ENCODE peak calls at places on chromosomes 5 and 9, in six cellular contexts. One of them, this sample, is unnamed.

GRCh38 chr5:91419571-91420537 is 36.7 kb upstream of the ARRDC3 start:
- DNase-seq in neuronal stem cell: peak; percentile 63
- DNase-seq in osteoblast: no peak
- DNase-seq in mammary epithelial cell: peak; percentile 29
- DNase-seq in Peyer's patch: peak; percentile 89
- DNase-seq in MM.1S: peak; percentile 69
- DNase-seq in this sample: peak; percentile 40

GRCh38 chr5:34576849-34577248 is 79.3 kb upstream of the RAI14 start:
- DNase-seq in mammary epithelial cell: no peak
- DNase-seq in Peyer's patch: no peak
- DNase-seq in MM.1S: no peak
- DNase-seq in neuronal stem cell: no peak
- DNase-seq in osteoblast: peak; percentile 43
- DNase-seq in this sample: no peak

GRCh38 chr5:28344803-28345433 is 1306.5 kb upstream of the CDH9 start:
- DNase-seq in neuronal stem cell: peak; percentile 49
- DNase-seq in osteoblast: peak; percentile 27
- DNase-seq in MM.1S: peak; percentile 79
- DNase-seq in mammary epithelial cell: peak; percentile 38
- DNase-seq in Peyer's patch: no peak
- DNase-seq in this sample: no peak

GRCh38 chr5:110288766-110289165 is 437.7 kb downstream of the TMEM232 start:
- DNase-seq in MM.1S: peak; percentile 23
- DNase-seq in Peyer's patch: no peak
- DNase-seq in neuronal stem cell: no peak
- DNase-seq in mammary epithelial cell: peak; percentile 15
- DNase-seq in osteoblast: peak; percentile 54
- DNase-seq in this sample: no peak

GRCh38 chr9:4922730-4923129 is 62.3 kb upstream of the JAK2 start:
- DNase-seq in MM.1S: no peak
- DNase-seq in osteoblast: no peak
- DNase-seq in Peyer's patch: no peak
- DNase-seq in mammary epithelial cell: no peak
- DNase-seq in neuronal stem cell: no peak
- DNase-seq in this sample: no peak

GRCh38 chr5:159903134-159903533 is 13.1 kb upstream of the ADRA1B start:
- DNase-seq in Peyer's patch: no peak
- DNase-seq in MM.1S: no peak
- DNase-seq in mammary epithelial cell: no peak
- DNase-seq in osteoblast: no peak
- DNase-seq in neuronal stem cell: no peak
- DNase-seq in this sample: no peak

GRCh38 chr5:136089804-136090203 is 42.8 kb upstream of the SMAD5 start:
- DNase-seq in Peyer's patch: no peak
- DNase-seq in osteoblast: no peak
- DNase-seq in neuronal stem cell: no peak
- DNase-seq in mammary epithelial cell: no peak
- DNase-seq in MM.1S: no peak
- DNase-seq in this sample: no peak

GRCh38 chr5:119059740-119060255 is 11.1 kb upstream of the DMXL1 start:
- DNase-seq in osteoblast: no peak
- DNase-seq in MM.1S: no peak
- DNase-seq in Peyer's patch: no peak
- DNase-seq in mammary epithelial cell: no peak
- DNase-seq in neuronal stem cell: no peak
- DNase-seq in this sample: no peak

GRCh38 chr9:137705443-137705863 is 86.6 kb downstream of the EHMT1 start:
- DNase-seq in neuronal stem cell: no peak
- DNase-seq in Peyer's patch: peak; percentile 87
- DNase-seq in osteoblast: peak; percentile 10
- DNase-seq in MM.1S: no peak
- DNase-seq in mammary epithelial cell: no peak
- DNase-seq in this sample: no peak

GRCh38 chr9:134221273-134222017 is 57.1 kb upstream of the RNU6ATAC start:
- DNase-seq in MM.1S: no peak
- DNase-seq in osteoblast: peak; percentile 9
- DNase-seq in neuronal stem cell: no peak
- DNase-seq in mammary epithelial cell: no peak
- DNase-seq in Peyer's patch: peak; percentile 70
- DNase-seq in this sample: no peak

GRCh38 chr5:123874600-123875201 is 362.7 kb downstream of the CSNK1G3 start:
- DNase-seq in Peyer's patch: no peak
- DNase-seq in neuronal stem cell: peak; percentile 60
- DNase-seq in mammary epithelial cell: no peak
- DNase-seq in MM.1S: no peak
- DNase-seq in osteoblast: peak; percentile 65
- DNase-seq in this sample: no peak

GRCh38 chr5:169408166-169408565 is 107.2 kb upstream of the SLIT3 start:
- DNase-seq in Peyer's patch: no peak
- DNase-seq in neuronal stem cell: no peak
- DNase-seq in osteoblast: no peak
- DNase-seq in mammary epithelial cell: no peak
- DNase-seq in MM.1S: no peak
- DNase-seq in this sample: no peak

GRCh38 chr9:13628526-13628925 is 349.0 kb upstream of the MPDZ start:
- DNase-seq in osteoblast: no peak
- DNase-seq in Peyer's patch: no peak
- DNase-seq in MM.1S: no peak
- DNase-seq in neuronal stem cell: no peak
- DNase-seq in mammary epithelial cell: peak; percentile 29
- DNase-seq in this sample: no peak

GRCh38 chr5:21701317-21701716 is 1151.8 kb downstream of the CDH12 start:
- DNase-seq in Peyer's patch: no peak
- DNase-seq in neuronal stem cell: no peak
- DNase-seq in osteoblast: no peak
- DNase-seq in mammary epithelial cell: peak; percentile 19
- DNase-seq in MM.1S: peak; percentile 20
- DNase-seq in this sample: no peak

GRCh38 chr5:141186897-141187512 is at the start of gene PCDHB9:
- DNase-seq in MM.1S: peak; percentile 69
- DNase-seq in mammary epithelial cell: peak; percentile 17
- DNase-seq in osteoblast: no peak
- DNase-seq in Peyer's patch: no peak
- DNase-seq in neuronal stem cell: no peak
- DNase-seq in this sample: no peak

GRCh38 chr9:17928228-17928627 is 349.4 kb downstream of the SH3GL2 start:
- DNase-seq in mammary epithelial cell: no peak
- DNase-seq in neuronal stem cell: no peak
- DNase-seq in MM.1S: peak; percentile 56
- DNase-seq in osteoblast: no peak
- DNase-seq in Peyer's patch: no peak
- DNase-seq in this sample: no peak

GRCh38 chr5:161411156-161411555 is 135.4 kb downstream of the GABRB2 start:
- DNase-seq in osteoblast: no peak
- DNase-seq in neuronal stem cell: no peak
- DNase-seq in MM.1S: no peak
- DNase-seq in mammary epithelial cell: no peak
- DNase-seq in Peyer's patch: no peak
- DNase-seq in this sample: peak; percentile 26

GRCh38 chr5:6354848-6355247 is 23.5 kb downstream of the MED10 start:
- DNase-seq in Peyer's patch: no peak
- DNase-seq in neuronal stem cell: no peak
- DNase-seq in MM.1S: no peak
- DNase-seq in osteoblast: no peak
- DNase-seq in mammary epithelial cell: no peak
- DNase-seq in this sample: peak; percentile 10
- H3K9me3 ChIP-seq in Peyer's patch: no peaks in the 10 kb centered on the region
- H3K9me3 ChIP-seq in neuronal stem cell: no peaks in the 10 kb centered on the region
- H3K9me3 ChIP-seq in MM.1S: no peaks in the 10 kb centered on the region
- H3K9me3 ChIP-seq in osteoblast: no peaks in the 10 kb centered on the region
- H3K9me3 ChIP-seq in mammary epithelial cell: no peaks in the 10 kb centered on the region
- H3K9me3 ChIP-seq in this sample: no peaks in the 10 kb centered on the region

DNA sequence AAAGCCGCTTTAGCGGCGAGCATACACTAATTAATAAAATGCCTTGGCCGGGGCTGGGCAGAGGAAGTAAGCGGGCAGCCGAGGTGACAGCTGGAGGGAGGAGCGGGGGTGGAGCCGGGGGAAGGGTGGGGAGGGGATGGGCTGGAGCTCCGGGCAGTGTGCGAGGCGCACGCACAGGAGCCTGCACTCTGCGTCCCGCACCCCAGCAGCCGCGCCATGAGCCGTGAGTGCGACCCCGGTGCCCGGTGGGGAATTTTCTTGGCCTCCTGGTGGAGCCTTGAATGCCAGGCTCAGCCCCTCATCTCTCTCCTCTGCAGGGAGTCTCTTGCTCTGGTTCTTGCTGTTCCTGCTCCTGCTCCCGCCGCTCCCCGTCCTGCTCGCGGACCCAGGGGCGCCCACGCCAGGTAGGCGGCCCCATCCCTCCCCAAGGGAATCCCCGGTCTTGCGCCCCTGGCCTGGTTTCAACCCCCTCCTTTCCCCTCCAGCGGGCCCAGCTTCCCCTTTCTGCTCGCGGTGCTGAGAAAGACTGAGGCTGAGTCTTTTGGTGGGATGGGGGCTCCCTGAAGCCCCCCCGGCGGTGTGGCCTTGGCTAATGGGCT is at the start of gene PTGS1:
- DNase-seq in neuronal stem cell: no peak
- DNase-seq in Peyer's patch: peak; percentile 72
- DNase-seq in mammary epithelial cell: no peak
- DNase-seq in osteoblast: peak; percentile 85
- DNase-seq in MM.1S: peak; percentile 56
- DNase-seq in this sample: no peak
- H3K4me3 ChIP-seq in neuronal stem cell: no peak within 1 kb of the TSS
- H3K4me3 ChIP-seq in Peyer's patch: peak within 1 kb of the TSS; percentile 42
- H3K4me3 ChIP-seq in mammary epithelial cell: peak within 1 kb of the TSS; percentile 52
- H3K4me3 ChIP-seq in osteoblast: peak within 1 kb of the TSS; percentile 66
- H3K4me3 ChIP-seq in MM.1S: peak within 1 kb of the TSS; percentile 66
- H3K4me3 ChIP-seq in this sample: peak within 1 kb of the TSS; percentile 37

GRCh38 chr5:131867524-131867923 is 70.7 kb upstream of the FNIP1 start:
- DNase-seq in mammary epithelial cell: no peak
- DNase-seq in osteoblast: no peak
- DNase-seq in neuronal stem cell: no peak
- DNase-seq in Peyer's patch: no peak
- DNase-seq in MM.1S: no peak
- DNase-seq in this sample: no peak
- H3K9me3 ChIP-seq in mammary epithelial cell: no peaks in the 10 kb centered on the region
- H3K9me3 ChIP-seq in osteoblast: peaks cover 3% of the 10 kb centered on the region
- H3K9me3 ChIP-seq in neuronal stem cell: peaks cover 15% of the 10 kb centered on the region
- H3K9me3 ChIP-seq in Peyer's patch: peaks cover 2% of the 10 kb centered on the region
- H3K9me3 ChIP-seq in MM.1S: peaks cover 4% of the 10 kb centered on the region
- H3K9me3 ChIP-seq in this sample: peaks cover 36% of the 10 kb centered on the region

DNA sequence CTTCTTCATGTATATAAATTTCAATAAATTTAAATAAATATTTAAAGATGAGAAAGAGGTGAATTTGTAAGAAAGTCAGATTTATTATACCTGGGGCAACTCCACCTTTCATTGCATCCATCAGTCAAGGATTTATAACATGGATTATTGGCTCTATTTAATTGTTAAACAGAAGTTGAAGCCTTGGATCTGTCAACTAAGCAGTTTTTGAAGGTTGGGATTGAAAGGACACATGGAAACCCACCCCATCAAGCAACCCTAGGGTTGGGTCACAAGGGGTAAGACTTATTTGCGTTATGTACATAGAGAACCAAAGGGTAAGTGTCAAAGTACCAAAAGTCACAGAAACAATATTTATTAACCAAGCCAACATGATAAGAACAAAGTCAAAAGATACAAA is 342.5 kb downstream of the ELAVL2 start:
- DNase-seq in mammary epithelial cell: no peak
- DNase-seq in MM.1S: no peak
- DNase-seq in Peyer's patch: no peak
- DNase-seq in neuronal stem cell: no peak
- DNase-seq in osteoblast: no peak
- DNase-seq in this sample: no peak
- H3K4me3 ChIP-seq in mammary epithelial cell: no peak overlapping the region
- H3K4me3 ChIP-seq in MM.1S: no peak overlapping the region
- H3K4me3 ChIP-seq in Peyer's patch: no peak overlapping the region
- H3K4me3 ChIP-seq in neuronal stem cell: no peak overlapping the region
- H3K4me3 ChIP-seq in osteoblast: no peak overlapping the region
- H3K4me3 ChIP-seq in this sample: no peak overlapping the region

DNA sequence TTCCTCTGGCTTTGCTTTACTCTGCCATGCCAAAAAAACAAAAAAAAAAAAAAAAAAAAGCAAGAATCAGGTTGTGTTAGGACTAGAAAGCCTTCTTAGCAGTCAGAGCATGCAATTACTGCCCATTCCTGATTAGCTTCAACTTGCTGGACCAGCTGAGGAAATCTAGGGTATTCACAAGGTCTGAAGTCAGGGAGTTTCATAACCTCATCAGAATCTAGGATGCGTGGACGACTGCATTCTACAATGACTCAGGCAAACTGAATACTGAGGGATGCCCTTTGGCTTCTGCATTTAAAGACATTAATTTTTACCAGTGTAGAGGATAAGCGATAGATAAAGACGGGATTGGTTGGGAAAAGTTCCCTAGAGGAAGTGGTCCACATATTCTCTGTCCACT is 39.2 kb upstream of the SHOC1 start:
- DNase-seq in MM.1S: no peak
- DNase-seq in neuronal stem cell: no peak
- DNase-seq in mammary epithelial cell: peak; percentile 72
- DNase-seq in Peyer's patch: no peak
- DNase-seq in osteoblast: peak; percentile 75
- DNase-seq in this sample: no peak
- H3K9me3 ChIP-seq in MM.1S: no peaks in the 10 kb centered on the region
- H3K9me3 ChIP-seq in neuronal stem cell: no peaks in the 10 kb centered on the region
- H3K9me3 ChIP-seq in mammary epithelial cell: no peaks in the 10 kb centered on the region
- H3K9me3 ChIP-seq in Peyer's patch: no peaks in the 10 kb centered on the region
- H3K9me3 ChIP-seq in osteoblast: no peaks in the 10 kb centered on the region
- H3K9me3 ChIP-seq in this sample: no peaks in the 10 kb centered on the region

GRCh38 chr5:57097526-57097925 is 76.3 kb upstream of the GPBP1 start:
- DNase-seq in osteoblast: no peak
- DNase-seq in neuronal stem cell: no peak
- DNase-seq in MM.1S: no peak
- DNase-seq in Peyer's patch: no peak
- DNase-seq in mammary epithelial cell: no peak
- DNase-seq in this sample: no peak
- H3K4me3 ChIP-seq in osteoblast: no peak overlapping the region
- H3K4me3 ChIP-seq in neuronal stem cell: no peak overlapping the region
- H3K4me3 ChIP-seq in MM.1S: no peak overlapping the region
- H3K4me3 ChIP-seq in Peyer's patch: no peak overlapping the region
- H3K4me3 ChIP-seq in mammary epithelial cell: no peak overlapping the region
- H3K4me3 ChIP-seq in this sample: no peak overlapping the region

GRCh38 chr9:135269912-135270630 is 182.6 kb downstream of the OLFM1 start:
- DNase-seq in neuronal stem cell: no peak
- DNase-seq in Peyer's patch: no peak
- DNase-seq in osteoblast: no peak
- DNase-seq in MM.1S: no peak
- DNase-seq in mammary epithelial cell: no peak
- DNase-seq in this sample: no peak
- H3K9me3 ChIP-seq in neuronal stem cell: no peaks in the 10 kb centered on the region
- H3K9me3 ChIP-seq in Peyer's patch: no peaks in the 10 kb centered on the region
- H3K9me3 ChIP-seq in osteoblast: no peaks in the 10 kb centered on the region
- H3K9me3 ChIP-seq in MM.1S: no peaks in the 10 kb centered on the region
- H3K9me3 ChIP-seq in mammary epithelial cell: peaks cover 65% of the 10 kb centered on the region
- H3K9me3 ChIP-seq in this sample: no peaks in the 10 kb centered on the region

DNA sequence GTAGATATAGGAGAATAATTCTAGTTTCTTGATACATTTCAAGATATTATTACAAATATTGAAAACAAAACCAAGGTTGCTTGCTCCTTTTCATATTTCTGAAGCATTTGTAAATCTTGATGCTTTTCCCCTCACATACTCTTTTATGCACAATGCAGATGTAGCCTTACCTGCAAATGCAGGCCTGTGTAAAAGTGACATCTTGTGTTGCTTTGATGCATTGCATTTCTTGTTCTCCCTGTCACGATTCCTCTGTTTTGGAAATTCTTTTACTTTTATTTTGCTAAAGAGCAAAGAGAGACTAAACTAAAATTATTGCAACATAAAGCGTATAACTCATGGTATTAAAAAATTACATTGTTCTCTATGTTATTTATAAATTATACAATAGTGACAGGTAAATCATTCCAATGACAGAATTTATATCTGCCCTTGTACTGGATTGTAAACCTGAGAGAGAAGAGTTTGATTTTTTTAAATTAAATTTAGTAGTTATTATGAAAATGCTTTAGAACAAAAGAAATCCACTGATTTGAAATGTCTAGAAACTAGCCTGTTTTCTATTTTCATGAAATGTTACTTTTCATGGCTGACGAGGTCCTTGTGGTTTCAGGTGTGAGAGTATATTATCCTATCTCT is 970.0 kb downstream of the MAT2B start:
- DNase-seq in Peyer's patch: no peak
- DNase-seq in mammary epithelial cell: peak; percentile 3
- DNase-seq in MM.1S: peak; percentile 42
- DNase-seq in neuronal stem cell: no peak
- DNase-seq in osteoblast: peak; percentile 44
- DNase-seq in this sample: no peak
- H3K4me3 ChIP-seq in Peyer's patch: no peak overlapping the region
- H3K4me3 ChIP-seq in mammary epithelial cell: no peak overlapping the region
- H3K4me3 ChIP-seq in MM.1S: no peak overlapping the region
- H3K4me3 ChIP-seq in neuronal stem cell: no peak overlapping the region
- H3K4me3 ChIP-seq in osteoblast: no peak overlapping the region
- H3K4me3 ChIP-seq in this sample: no peak overlapping the region